ENCODE peak calls at places on chromosomes 4 and X, in eight cellular contexts. One of them, this sample, is unnamed.

GRCh38 chr4:141220271-141220654 is 432 bp upstream of the ZNF330 start:
- DNase-seq in IMR-90: no peak
- DNase-seq in colonic mucosa: no peak
- DNase-seq in psoas muscle: no peak
- DNase-seq in heart right ventricle: no peak
- DNase-seq in GM06990: no peak
- DNase-seq in tibial artery: no peak
- DNase-seq in H1: no peak
- DNase-seq in this sample: no peak

GRCh38 chr4:87211249-87211952 is 9.0 kb downstream of the KLHL8 start:
- DNase-seq in colonic mucosa: no peak
- DNase-seq in GM06990: no peak
- DNase-seq in tibial artery: no peak
- DNase-seq in heart right ventricle: no peak
- DNase-seq in H1: no peak
- DNase-seq in IMR-90: no peak
- DNase-seq in psoas muscle: no peak
- DNase-seq in this sample: no peak

GRCh38 chr4:55398966-55399365 is 3.2 kb downstream of the TMEM165 start:
- DNase-seq in H1: no peak
- DNase-seq in GM06990: no peak
- DNase-seq in tibial artery: no peak
- DNase-seq in heart right ventricle: no peak
- DNase-seq in IMR-90: peak; percentile 22
- DNase-seq in colonic mucosa: no peak
- DNase-seq in psoas muscle: no peak
- DNase-seq in this sample: no peak

GRCh38 chr4:136680271-136680670 is 852.0 kb downstream of the PCDH18 start:
- DNase-seq in colonic mucosa: no peak
- DNase-seq in H1: no peak
- DNase-seq in IMR-90: peak; percentile 9
- DNase-seq in GM06990: no peak
- DNase-seq in psoas muscle: no peak
- DNase-seq in heart right ventricle: no peak
- DNase-seq in tibial artery: no peak
- DNase-seq in this sample: peak; percentile 27

GRCh38 chr4:127012549-127012948 is 620.2 kb upstream of the INTU start:
- DNase-seq in GM06990: no peak
- DNase-seq in tibial artery: no peak
- DNase-seq in colonic mucosa: no peak
- DNase-seq in psoas muscle: no peak
- DNase-seq in IMR-90: peak; percentile 59
- DNase-seq in heart right ventricle: no peak
- DNase-seq in H1: no peak
- DNase-seq in this sample: peak; percentile 46

GRCh38 chr4:74202062-74202586 is 44.2 kb downstream of the MTHFD2L start:
- DNase-seq in GM06990: no peak
- DNase-seq in psoas muscle: no peak
- DNase-seq in H1: no peak
- DNase-seq in tibial artery: no peak
- DNase-seq in colonic mucosa: no peak
- DNase-seq in heart right ventricle: no peak
- DNase-seq in IMR-90: peak; percentile 53
- DNase-seq in this sample: no peak

GRCh38 chrX:134538316-134538715 is 78.4 kb downstream of the HPRT1 start:
- DNase-seq in heart right ventricle: no peak
- DNase-seq in H1: no peak
- DNase-seq in GM06990: no peak
- DNase-seq in colonic mucosa: no peak
- DNase-seq in IMR-90: no peak
- DNase-seq in psoas muscle: no peak
- DNase-seq in tibial artery: no peak
- DNase-seq in this sample: no peak

GRCh38 chr4:1212546-1213335 is 36.2 kb downstream of the CTBP1 start:
- DNase-seq in H1: no peak
- DNase-seq in colonic mucosa: no peak
- DNase-seq in GM06990: no peak
- DNase-seq in heart right ventricle: peak; percentile 10
- DNase-seq in IMR-90: no peak
- DNase-seq in psoas muscle: peak; percentile 9
- DNase-seq in tibial artery: no peak
- DNase-seq in this sample: no peak

GRCh38 chrX:15350329-15350996 is 15.1 kb upstream of the PIGA start:
- DNase-seq in GM06990: no peak
- DNase-seq in heart right ventricle: no peak
- DNase-seq in tibial artery: no peak
- DNase-seq in colonic mucosa: no peak
- DNase-seq in psoas muscle: no peak
- DNase-seq in H1: peak; percentile 45
- DNase-seq in IMR-90: no peak
- DNase-seq in this sample: no peak

GRCh38 chr4:106463622-106464021 is 95.0 kb upstream of the GIMD1 start:
- DNase-seq in GM06990: no peak
- DNase-seq in colonic mucosa: no peak
- DNase-seq in H1: no peak
- DNase-seq in heart right ventricle: no peak
- DNase-seq in tibial artery: no peak
- DNase-seq in psoas muscle: no peak
- DNase-seq in IMR-90: no peak
- DNase-seq in this sample: no peak

GRCh38 chr4:127737295-127737694 is 7.1 kb downstream of the SLC25A31 start:
- DNase-seq in heart right ventricle: no peak
- DNase-seq in IMR-90: no peak
- DNase-seq in colonic mucosa: no peak
- DNase-seq in psoas muscle: no peak
- DNase-seq in GM06990: no peak
- DNase-seq in H1: no peak
- DNase-seq in tibial artery: no peak
- DNase-seq in this sample: no peak

GRCh38 chr4:932713-933070 is 432 bp downstream of the TMEM175 start:
- DNase-seq in GM06990: no peak
- DNase-seq in psoas muscle: no peak
- DNase-seq in H1: no peak
- DNase-seq in tibial artery: no peak
- DNase-seq in IMR-90: peak; percentile 23
- DNase-seq in heart right ventricle: no peak
- DNase-seq in colonic mucosa: peak; percentile 37
- DNase-seq in this sample: no peak

GRCh38 chrX:107579956-107580355 is 48.4 kb upstream of the PRPS1 start:
- DNase-seq in tibial artery: no peak
- DNase-seq in H1: no peak
- DNase-seq in GM06990: no peak
- DNase-seq in heart right ventricle: no peak
- DNase-seq in psoas muscle: no peak
- DNase-seq in colonic mucosa: no peak
- DNase-seq in IMR-90: peak; percentile 90
- DNase-seq in this sample: peak; percentile 37

GRCh38 chr4:25925486-25926201 is 11.6 kb downstream of the SMIM20 start:
- DNase-seq in IMR-90: peak; percentile 45
- DNase-seq in psoas muscle: peak; percentile 23
- DNase-seq in colonic mucosa: peak; percentile 47
- DNase-seq in tibial artery: peak; percentile 41
- DNase-seq in GM06990: no peak
- DNase-seq in H1: peak; percentile 64
- DNase-seq in heart right ventricle: peak; percentile 28
- DNase-seq in this sample: peak; percentile 35

GRCh38 chr4:101332424-101332823 is 14.9 kb downstream of the PPP3CA start:
- DNase-seq in heart right ventricle: no peak
- DNase-seq in colonic mucosa: no peak
- DNase-seq in GM06990: no peak
- DNase-seq in IMR-90: peak; percentile 18
- DNase-seq in H1: no peak
- DNase-seq in tibial artery: no peak
- DNase-seq in psoas muscle: no peak
- DNase-seq in this sample: no peak

DNA sequence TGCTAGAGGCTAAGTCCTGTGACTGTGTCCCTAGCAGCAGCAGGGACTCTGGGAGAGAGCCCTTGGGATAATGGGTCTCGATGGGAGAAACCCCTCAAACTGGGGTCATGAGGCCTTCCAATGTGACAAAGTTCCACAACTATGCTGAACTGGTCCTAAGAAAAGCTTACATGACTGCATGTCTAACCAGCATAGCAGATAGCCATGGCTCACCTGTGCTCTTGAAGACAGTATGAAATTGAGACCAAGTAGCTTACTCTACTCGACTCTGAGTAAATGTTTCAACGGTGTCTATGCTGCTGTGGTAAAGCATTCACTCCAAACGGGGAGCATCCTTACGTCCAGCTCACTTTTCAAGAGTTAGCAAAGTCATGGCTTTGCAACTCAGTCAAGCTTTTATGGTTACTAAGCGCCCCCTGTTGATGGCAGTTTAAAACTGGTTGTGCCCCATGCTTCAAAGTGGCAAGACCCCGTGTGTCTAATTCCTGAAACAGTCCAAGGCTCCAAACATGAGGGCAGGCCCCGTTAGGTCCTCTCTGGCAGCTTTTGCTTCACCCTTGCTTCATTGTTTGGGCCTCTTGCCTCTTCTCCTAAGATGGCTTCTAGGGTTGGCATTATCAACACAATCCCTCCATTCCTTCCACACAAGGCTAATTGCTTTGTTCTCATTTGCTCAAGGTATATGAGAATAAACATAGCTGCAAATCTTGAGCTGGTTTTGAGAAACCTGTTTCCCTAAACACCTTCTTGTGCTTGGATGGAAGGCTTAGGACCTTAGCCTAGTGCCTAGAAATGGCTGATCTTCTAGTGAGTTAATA is 46.6 kb downstream of the CCNG2 start:
- DNase-seq in GM06990: peak; percentile 11
- DNase-seq in H1: peak; percentile 72
- DNase-seq in heart right ventricle: no peak
- DNase-seq in tibial artery: peak; percentile 61
- DNase-seq in psoas muscle: peak; percentile 26
- DNase-seq in colonic mucosa: peak; percentile 79
- DNase-seq in IMR-90: peak; percentile 82
- DNase-seq in this sample: peak; percentile 83
- TF ChIP-seq CTCF in GM06990: peak; percentile 73
- TF ChIP-seq CTCF in H1: peak; percentile 35
- TF ChIP-seq CTCF in heart right ventricle: peak; percentile 81
- TF ChIP-seq CTCF in tibial artery: peak; percentile 73
- TF ChIP-seq CTCF in psoas muscle: peak; percentile 74
- TF ChIP-seq CTCF in colonic mucosa: peak; percentile 71
- TF ChIP-seq CTCF in IMR-90: peak; percentile 86
- TF ChIP-seq CTCF in this sample: peak; percentile 83

GRCh38 chrX:153597351-153597750 is 1.6 kb downstream of the CCNQ start:
- DNase-seq in GM06990: no peak
- DNase-seq in H1: no peak
- DNase-seq in heart right ventricle: no peak
- DNase-seq in psoas muscle: no peak
- DNase-seq in IMR-90: no peak
- DNase-seq in colonic mucosa: no peak
- DNase-seq in tibial artery: no peak
- DNase-seq in this sample: no peak

GRCh38 chrX:153598541-153599191 is at the start of gene CCNQ:
- DNase-seq in heart right ventricle: peak; percentile 21
- DNase-seq in GM06990: peak; percentile 70
- DNase-seq in H1: peak; percentile 53
- DNase-seq in psoas muscle: no peak
- DNase-seq in tibial artery: no peak
- DNase-seq in IMR-90: peak; percentile 10
- DNase-seq in colonic mucosa: no peak
- DNase-seq in this sample: no peak

GRCh38 chrX:153600032-153600373 is 1.1 kb upstream of the CCNQ start:
- DNase-seq in GM06990: no peak
- DNase-seq in heart right ventricle: no peak
- DNase-seq in colonic mucosa: no peak
- DNase-seq in H1: no peak
- DNase-seq in IMR-90: no peak
- DNase-seq in psoas muscle: no peak
- DNase-seq in tibial artery: no peak
- DNase-seq in this sample: no peak

GRCh38 chrX:153600921-153601320 is 2.0 kb upstream of the CCNQ start:
- DNase-seq in GM06990: no peak
- DNase-seq in colonic mucosa: no peak
- DNase-seq in H1: no peak
- DNase-seq in IMR-90: no peak
- DNase-seq in heart right ventricle: no peak
- DNase-seq in psoas muscle: no peak
- DNase-seq in tibial artery: no peak
- DNase-seq in this sample: no peak

DNA sequence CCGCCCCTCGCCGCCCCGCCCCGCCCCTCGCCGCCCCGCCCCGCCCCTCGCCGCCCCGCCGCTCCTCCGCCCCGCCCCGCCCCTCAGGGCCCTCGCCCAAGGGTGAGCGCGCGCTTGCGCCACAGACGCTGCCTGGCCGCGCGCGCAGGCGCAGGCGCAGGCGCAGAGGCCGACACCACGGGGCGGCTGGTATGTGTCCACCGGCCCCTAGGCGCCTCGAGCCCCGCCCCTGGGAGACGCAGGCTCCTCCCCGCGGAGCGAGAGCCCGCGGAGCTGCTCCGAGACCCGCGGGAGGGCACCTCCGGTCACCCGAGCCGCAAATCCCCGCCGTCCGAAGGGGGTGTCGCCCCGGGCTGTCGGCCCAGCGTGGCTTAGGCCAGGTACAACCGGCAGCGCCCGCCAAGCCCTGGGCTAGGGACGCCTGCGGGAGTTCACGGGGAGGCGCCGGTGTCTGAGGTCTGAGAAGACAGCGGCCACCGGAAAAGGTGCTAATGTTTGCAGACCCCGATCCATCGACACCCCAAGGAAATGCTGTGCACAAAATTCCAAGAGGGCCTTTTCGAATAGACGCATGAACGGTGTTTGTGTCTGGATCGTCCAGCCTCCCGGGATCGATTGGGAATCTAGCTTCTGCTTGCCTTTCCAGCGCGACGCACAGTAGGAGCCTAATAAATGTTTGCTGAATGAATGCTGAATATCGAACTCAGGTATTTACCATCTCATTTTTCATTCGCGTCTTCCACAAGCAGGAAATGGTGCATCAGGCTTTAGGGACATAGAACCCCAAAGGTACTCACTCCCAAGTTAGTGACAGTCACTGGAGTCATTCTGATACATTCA is 473 bp upstream of the CCNQ start:
- DNase-seq in GM06990: peak; percentile 95
- DNase-seq in psoas muscle: peak; percentile 88
- DNase-seq in IMR-90: peak; percentile 81
- DNase-seq in H1: peak; percentile 74
- DNase-seq in colonic mucosa: peak; percentile 86
- DNase-seq in tibial artery: peak; percentile 78
- DNase-seq in heart right ventricle: peak; percentile 92
- DNase-seq in this sample: peak; percentile 58
- H3K27me3 ChIP-seq in GM06990: no peaks in the 10 kb centered on the region
- H3K27me3 ChIP-seq in psoas muscle: no peaks in the 10 kb centered on the region
- H3K27me3 ChIP-seq in IMR-90: no peaks in the 10 kb centered on the region
- H3K27me3 ChIP-seq in H1: no peaks in the 10 kb centered on the region
- H3K27me3 ChIP-seq in colonic mucosa: no peaks in the 10 kb centered on the region
- H3K27me3 ChIP-seq in tibial artery: no peaks in the 10 kb centered on the region
- H3K27me3 ChIP-seq in heart right ventricle: no peaks in the 10 kb centered on the region
- H3K27me3 ChIP-seq in this sample: no peaks in the 10 kb centered on the region

GRCh38 chr4:37454263-37454800 is 209.8 kb downstream of the NWD2 start:
- DNase-seq in psoas muscle: no peak
- DNase-seq in GM06990: no peak
- DNase-seq in colonic mucosa: no peak
- DNase-seq in tibial artery: no peak
- DNase-seq in IMR-90: no peak
- DNase-seq in heart right ventricle: no peak
- DNase-seq in H1: no peak
- DNase-seq in this sample: no peak
- H3K4me3 ChIP-seq in psoas muscle: peak overlapping the region; percentile 67
- H3K4me3 ChIP-seq in GM06990: no peak overlapping the region
- H3K4me3 ChIP-seq in colonic mucosa: peak overlapping the region; percentile 57
- H3K4me3 ChIP-seq in tibial artery: peak overlapping the region; percentile 53
- H3K4me3 ChIP-seq in IMR-90: no peak overlapping the region
- H3K4me3 ChIP-seq in heart right ventricle: peak overlapping the region; percentile 46
- H3K4me3 ChIP-seq in H1: peak overlapping the region; percentile 31
- H3K4me3 ChIP-seq in this sample: peak overlapping the region; percentile 46

GRCh38 chrX:45781901-45782553 is 581.4 kb upstream of the DIPK2B start:
- DNase-seq in H1: no peak
- DNase-seq in colonic mucosa: no peak
- DNase-seq in GM06990: no peak
- DNase-seq in tibial artery: no peak
- DNase-seq in heart right ventricle: no peak
- DNase-seq in psoas muscle: no peak
- DNase-seq in IMR-90: peak; percentile 84
- DNase-seq in this sample: peak; percentile 78
- TF ChIP-seq CTCF in H1: no peak
- TF ChIP-seq CTCF in colonic mucosa: no peak
- TF ChIP-seq CTCF in GM06990: no peak
- TF ChIP-seq CTCF in tibial artery: no peak
- TF ChIP-seq CTCF in heart right ventricle: peak; percentile 24
- TF ChIP-seq CTCF in psoas muscle: peak; percentile 9
- TF ChIP-seq CTCF in IMR-90: peak; percentile 40
- TF ChIP-seq CTCF in this sample: peak; percentile 13